ENCODE peak calls at places on chromosome 3, in eight cellular contexts. B is mucosa of descending colon; K is brain microvascular endothelial cell; Y is LoVo; P is hepatocyte; M is keratinocyte; L is CD8-positive, alpha-beta memory T cell; R is fibroblast of villous mesenchyme. V is an unnamed sample.
A peak's percentile ranks its signal among the peaks of the same experiment; 100 is the strongest.

GRCh38 chr3:79491029-79491634 is 276.7 kb downstream of the ROBO1 start:
- DNase-seq in B (no peak), K (peak; percentile 17), Y (no peak), P (no peak), M (no peak), L (no peak), R (peak; percentile 2), V (no peak)

GRCh38 chr3:111864821-111865656 is 6.0 kb downstream of the PHLDB2 start:
- DNase-seq in B (no peak), K (peak; percentile 94), Y (no peak), P (peak; percentile 40), M (no peak), L (no peak), R (peak; percentile 92), V (no peak)

GRCh38 chr3:110816008-110816407 is 255.6 kb upstream of the NECTIN3 start:
- DNase-seq in B (no peak), K (no peak), Y (no peak), P (no peak), M (no peak), L (no peak), R (no peak), V (no peak)

GRCh38 chr3:197956626-197956988 is 3.4 kb upstream of the LMLN start:
- DNase-seq in B (no peak), K (no peak), Y (no peak), P (no peak), M (no peak), L (no peak), R (no peak), V (no peak)

GRCh38 chr3:100682056-100682853 is 27.0 kb upstream of the TFG start:
- DNase-seq in B (no peak), K (no peak), Y (no peak), P (no peak), M (no peak), L (no peak), R (peak; percentile 2), V (no peak)

GRCh38 chr3:5006755-5007202 is 27.5 kb downstream of the BHLHE40 start:
- DNase-seq in B (no peak), K (no peak), Y (no peak), P (no peak), M (no peak), L (peak; percentile 67), R (no peak), V (no peak)

GRCh38 chr3:12780776-12781175 is 15.7 kb upstream of the CAND2 start:
- DNase-seq in B (no peak), K (no peak), Y (no peak), P (no peak), M (no peak), L (no peak), R (peak; percentile 29), V (no peak)

GRCh38 chr3:175386630-175387029 is 527.5 kb downstream of the NAALADL2 start:
- DNase-seq in B (no peak), K (peak; percentile 96), Y (no peak), P (no peak), M (peak; percentile 53), L (no peak), R (peak; percentile 65), V (no peak)

GRCh38 chr3:58952128-58952917 is 97.5 kb downstream of the CFAP20DC start:
- DNase-seq in B (no peak), K (peak; percentile 18), Y (no peak), P (no peak), M (no peak), L (no peak), R (no peak), V (no peak)

GRCh38 chr3:89395441-89395840 is 288.0 kb downstream of the EPHA3 start:
- DNase-seq in B (no peak), K (no peak), Y (no peak), P (no peak), M (no peak), L (no peak), R (no peak), V (no peak)

GRCh38 chr3:177860236-177860635 is 663.0 kb upstream of the TBL1XR1 start:
- DNase-seq in B (no peak), K (no peak), Y (no peak), P (no peak), M (no peak), L (no peak), R (no peak), V (peak; percentile 53)

GRCh38 chr3:106071306-106071705 is 202.5 kb upstream of the CBLB start:
- DNase-seq in B (no peak), K (no peak), Y (no peak), P (no peak), M (no peak), L (no peak), R (no peak), V (no peak)

GRCh38 chr3:99532246-99532645 is 106.1 kb upstream of the COL8A1 start:
- DNase-seq in B (peak; percentile 31), K (peak; percentile 84), Y (peak; percentile 15), P (peak; percentile 68), M (no peak), L (no peak), R (peak; percentile 82), V (peak; percentile 32)

GRCh38 chr3:80086426-80086825 is 318.6 kb upstream of the ROBO1 start:
- DNase-seq in B (no peak), K (no peak), Y (no peak), P (no peak), M (no peak), L (no peak), R (no peak), V (no peak)

GRCh38 chr3:10327592-10327991 is 6.7 kb upstream of the SEC13 start:
- DNase-seq in B (no peak), K (no peak), Y (no peak), P (no peak), M (no peak), L (no peak), R (no peak), V (no peak)

GRCh38 chr3:32313723-32314473 is 75.4 kb downstream of the CMTM8 start:
- DNase-seq in B (no peak), K (peak; percentile 45), Y (peak; percentile 51), P (peak; percentile 39), M (no peak), L (no peak), R (no peak), V (no peak)

GRCh38 chr3:154275308-154275707 is 49.0 kb downstream of the DHX36 start:
- DNase-seq in B (no peak), K (no peak), Y (no peak), P (no peak), M (no peak), L (no peak), R (no peak), V (no peak)

GRCh38 chr3:62379206-62379834 is 6.0 kb upstream of the FEZF2 start:
- DNase-seq in B (no peak), K (no peak), Y (no peak), P (no peak), M (no peak), L (no peak), R (no peak), V (no peak)

GRCh38 chr3:192916455-192917257 is 1.0 kb downstream of the MB21D2 start:
- DNase-seq in B (peak; percentile 71), K (peak; percentile 51), Y (peak; percentile 67), P (peak; percentile 80), M (no peak), L (no peak), R (peak; percentile 78), V (peak; percentile 65)

GRCh38 chr3:46565607-46566039 is 479 bp downstream of the LRRC2 start:
- DNase-seq in B (peak; percentile 38), K (no peak), Y (no peak), P (peak; percentile 31), M (no peak), L (no peak), R (no peak), V (no peak)

GRCh38 chr3:75171632-75172230 is 492.4 kb upstream of the FRG2C start:
- DNase-seq in B (no peak), K (no peak), Y (peak; percentile 12), P (peak; percentile 22), M (no peak), L (no peak), R (peak; percentile 7), V (no peak)

GRCh38 chr3:26102376-26103110 is 312.7 kb downstream of the OXSM start:
- DNase-seq in B (no peak), K (no peak), Y (no peak), P (no peak), M (no peak), L (no peak), R (no peak), V (no peak)

GRCh38 chr3:124700880-124701684 is 29.2 kb upstream of the UMPS start:
- DNase-seq in B (no peak), K (peak; percentile 91), Y (no peak), P (peak; percentile 86), M (no peak), L (no peak), R (no peak), V (no peak)

GRCh38 chr3:23161896-23162570 is 41.1 kb upstream of the UBE2E2 start:
- DNase-seq in B (no peak), K (peak; percentile 66), Y (peak; percentile 9), P (no peak), M (no peak), L (no peak), R (no peak), V (no peak)

GRCh38 chr3:175535351-175535750 is 676.2 kb downstream of the NAALADL2 start:
- DNase-seq in B (no peak), K (no peak), Y (no peak), P (no peak), M (no peak), L (no peak), R (no peak), V (no peak)

GRCh38 chr3:172074578-172074977 is 35.2 kb downstream of the FNDC3B start:
- DNase-seq in B (no peak), K (no peak), Y (no peak), P (no peak), M (no peak), L (no peak), R (no peak), V (no peak)

GRCh38 chr3:15454965-15455364 is 27.6 kb downstream of the EAF1 start:
- DNase-seq in B (no peak), K (no peak), Y (no peak), P (no peak), M (no peak), L (no peak), R (no peak), V (no peak)

V was measured in left lung.